ENCODE peak calls at places on chromosomes 2 and 18, in six cellular contexts. M is activated CD4-positive, alpha-beta memory T cell treated with anti-CD3 and anti-CD28 coated beads for 36 hours; S is stimulated activated CD4-positive, alpha-beta T cell treated with anti-CD3 and anti-CD28 coated beads, Interleukin-4, amount 100 ng/mL, for 4 hours; V is stimulated activated naive CD8-positive, alpha-beta T cell treated with anti-CD3 and anti-CD28 coated beads, Interleukin-15, Interleukin-2, amounts not matched to agents 100 U/mL and 50 U/mL, for 24 hours; N is HS-5; O is cardiac fibroblast. X is an unnamed sample.

GRCh38 chr2:97678217-97678762 is 8.8 kb downstream of the C2orf92 start:
- DNase-seq in M (no peak), S (no peak), V (no peak), N (no peak), O (no peak), X (no peak)

GRCh38 chr2:105490956-105491355 is 92.1 kb upstream of the FHL2 start:
- DNase-seq in M (no peak), S (no peak), V (no peak), N (no peak), O (no peak), X (no peak)

GRCh38 chr2:85917887-85918795 is 29.4 kb upstream of the ST3GAL5 start:
- DNase-seq in M (no peak), S (no peak), V (no peak), N (no peak), O (no peak), X (no peak)

GRCh38 chr18:27785815-27786537 is 391.0 kb downstream of the CDH2 start:
- DNase-seq in M (no peak), S (no peak), V (no peak), N (no peak), O (no peak), X (no peak)

GRCh38 chr2:88071365-88071764 is 3.7 kb downstream of the SMYD1 start:
- DNase-seq in M (no peak), S (no peak), V (no peak), N (no peak), O (no peak), X (no peak)

GRCh38 chr2:20496942-20497341 is 50.1 kb downstream of the RHOB start:
- DNase-seq in M (no peak), S (no peak), V (no peak), N (no peak), O (no peak), X (no peak)

GRCh38 chr2:218701806-218702205 is 8.8 kb upstream of the TTLL4 start:
- DNase-seq in M (no peak), S (no peak), V (no peak), N (no peak), O (no peak), X (no peak)

GRCh38 chr2:3520591-3520990 is 1.3 kb upstream of the ADI1 start:
- DNase-seq in M (no peak), S (no peak), V (no peak), N (no peak), O (no peak), X (no peak)

GRCh38 chr2:239985356-239985755 is 39.8 kb downstream of the NDUFA10 start:
- DNase-seq in M (no peak), S (no peak), V (no peak), N (no peak), O (peak; percentile 9), X (no peak)